ENCODE peak calls at places on chromosomes 4 and X, in four cellular contexts. N, F, Q and C are unnamed samples.

GRCh38 chr4:8771258-8771590 is 100.4 kb downstream of the HMX1 start:
- DNase-seq in Q (peak; percentile 26), F (no peak), N (no peak), C (no peak)

GRCh38 chr4:164768516-164768915 is 14.6 kb downstream of the SMIM31 start:
- DNase-seq in Q (peak; percentile 64), N (no peak), F (no peak), C (no peak)

GRCh38 chr4:53012738-53013137 is 150.6 kb downstream of the RASL11B start:
- DNase-seq in Q (no peak), F (no peak), N (peak; percentile 67), C (no peak)

GRCh38 chr4:77699731-77700210 is 94.2 kb downstream of the CXCL13 start:
- DNase-seq in N (peak; percentile 87), Q (peak; percentile 72), F (no peak), C (no peak)

GRCh38 chr4:186144180-186144579 is 39.7 kb downstream of the FAM149A start:
- DNase-seq in F (no peak), Q (peak; percentile 53), N (peak; percentile 11), C (peak; percentile 93)

GRCh38 chr4:48493485-48494100 is 3.5 kb downstream of the ZAR1 start:
- DNase-seq in N (no peak), Q (no peak), F (no peak), C (peak; percentile 45)

GRCh38 chr4:124409044-124409443 is 303.5 kb downstream of the ANKRD50 start:
- DNase-seq in F (no peak), Q (no peak), N (no peak), C (no peak)

GRCh38 chr4:123350191-123350544 is 46.4 kb upstream of the SPRY1 start:
- DNase-seq in Q (peak; percentile 79), F (no peak), N (peak; percentile 36), C (no peak)

GRCh38 chr4:105619193-105619931 is 66.9 kb downstream of the ARHGEF38 start:
- DNase-seq in N (peak; percentile 70), Q (no peak), F (peak; percentile 16), C (no peak)

GRCh38 chrX:24668111-24668510 is 21.0 kb upstream of the PCYT1B start:
- DNase-seq in N (peak; percentile 9), Q (no peak), F (no peak), C (no peak)

GRCh38 chr4:36208884-36209473 is 35.3 kb downstream of the ARAP2 start:
- DNase-seq in F (no peak), N (no peak), Q (no peak), C (no peak)

GRCh38 chr4:86891785-86892638 is at the start of gene C4orf36:
- DNase-seq in N (peak; percentile 43), F (peak; percentile 80), Q (peak; percentile 90), C (peak; percentile 83)

GRCh38 chr4:101287332-101287731 is 60.0 kb downstream of the PPP3CA start:
- DNase-seq in F (no peak), Q (no peak), N (peak; percentile 26), C (no peak)
- H4K20me1 ChIP-seq in F (no peaks in the 10 kb centered on the region), Q (no peaks in the 10 kb centered on the region), N (peaks cover 5% of the 10 kb centered on the region), C (peaks cover 48% of the 10 kb centered on the region)

GRCh38 chr4:120843840-120844527 is 78.5 kb downstream of the PRDM5 start:
- DNase-seq in F (no peak), Q (peak; percentile 70), N (no peak), C (no peak)
- TF ChIP-seq CTCF in F (no peak), Q (peak; percentile 74), N (no peak), C (peak; percentile 23)

DNA sequence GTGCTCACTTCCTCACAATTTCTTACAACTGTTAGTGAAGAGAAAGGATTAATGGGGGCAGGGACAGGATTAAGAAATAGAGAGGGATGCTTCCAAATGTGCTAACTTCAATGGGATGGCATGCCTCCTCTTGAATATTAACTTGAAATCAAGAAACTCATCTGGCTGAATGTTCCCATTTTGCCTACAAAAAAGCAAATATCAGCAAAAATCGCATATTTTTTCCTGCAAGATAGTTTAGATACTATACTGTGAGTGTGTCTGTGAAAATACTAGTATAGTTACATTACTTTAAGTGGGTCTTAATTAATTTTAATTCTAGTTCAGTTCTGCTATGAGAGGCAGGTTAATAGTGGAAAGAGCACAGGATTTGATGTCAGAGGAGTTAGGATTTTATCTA is 4.9 kb downstream of the PAICS start:
- DNase-seq in N (no peak), Q (no peak), F (no peak), C (no peak)
- H4K20me1 ChIP-seq in N (no peaks in the 10 kb centered on the region), Q (peaks cover 77% of the 10 kb centered on the region), F (peaks cover 18% of the 10 kb centered on the region), C (peaks cover 2% of the 10 kb centered on the region)

GRCh38 chr4:104210420-104210819 is 284.3 kb downstream of the CXXC4 start:
- DNase-seq in F (no peak), N (no peak), Q (peak; percentile 44), C (no peak)

GRCh38 chr4:104205116-104205515 is 289.6 kb downstream of the CXXC4 start:
- DNase-seq in F (no peak), N (no peak), Q (no peak), C (no peak)
- TF ChIP-seq CTCF in F (no peak), N (no peak), Q (no peak), C (no peak)